ENCODE peak calls at places on chromosome 19, in seven cellular contexts. One of them, this sample, is unnamed.

GRCh38 chr19:58395979-58396627 is 647 bp downstream of the RNF225 start:
- DNase-seq in nephron progenitor cell: no peak
- DNase-seq in activated gamma-delta T cell treated with Interleukin-2 at 50 U/mL for 16 hours: no peak
- DNase-seq in pancreas: peak; percentile 38
- DNase-seq in NCI-H2081: no peak
- DNase-seq in activated effector memory CD4-positive, alpha-beta T cell treated with anti-CD3 and anti-CD28 coated beads, Interleukin-2, amount 50 U/mL, for 16 hours: no peak
- DNase-seq in ACHN: no peak
- DNase-seq in this sample: peak; percentile 41

GRCh38 chr19:28710278-28710677 is 502.7 kb downstream of the UQCRFS1 start:
- DNase-seq in ACHN: peak; percentile 68
- DNase-seq in activated effector memory CD4-positive, alpha-beta T cell treated with anti-CD3 and anti-CD28 coated beads, Interleukin-2, amount 50 U/mL, for 16 hours: no peak
- DNase-seq in pancreas: no peak
- DNase-seq in NCI-H2081: peak; percentile 25
- DNase-seq in activated gamma-delta T cell treated with Interleukin-2 at 50 U/mL for 16 hours: no peak
- DNase-seq in nephron progenitor cell: peak; percentile 21
- DNase-seq in this sample: peak; percentile 64

GRCh38 chr19:7787141-7787540 is 24.1 kb downstream of the CLEC4M start:
- DNase-seq in nephron progenitor cell: no peak
- DNase-seq in pancreas: peak; percentile 49
- DNase-seq in NCI-H2081: no peak
- DNase-seq in activated effector memory CD4-positive, alpha-beta T cell treated with anti-CD3 and anti-CD28 coated beads, Interleukin-2, amount 50 U/mL, for 16 hours: no peak
- DNase-seq in ACHN: no peak
- DNase-seq in activated gamma-delta T cell treated with Interleukin-2 at 50 U/mL for 16 hours: no peak
- DNase-seq in this sample: no peak

GRCh38 chr19:45569619-45570421 is 14.8 kb downstream of the OPA3 start:
- DNase-seq in ACHN: peak; percentile 46
- DNase-seq in activated gamma-delta T cell treated with Interleukin-2 at 50 U/mL for 16 hours: peak; percentile 47
- DNase-seq in nephron progenitor cell: peak; percentile 79
- DNase-seq in pancreas: peak; percentile 57
- DNase-seq in NCI-H2081: no peak
- DNase-seq in activated effector memory CD4-positive, alpha-beta T cell treated with anti-CD3 and anti-CD28 coated beads, Interleukin-2, amount 50 U/mL, for 16 hours: peak; percentile 84
- DNase-seq in this sample: peak; percentile 48

GRCh38 chr19:34259367-34259865 is 5.1 kb downstream of the GARRE1 start:
- DNase-seq in ACHN: peak; percentile 14
- DNase-seq in activated effector memory CD4-positive, alpha-beta T cell treated with anti-CD3 and anti-CD28 coated beads, Interleukin-2, amount 50 U/mL, for 16 hours: no peak
- DNase-seq in activated gamma-delta T cell treated with Interleukin-2 at 50 U/mL for 16 hours: no peak
- DNase-seq in nephron progenitor cell: no peak
- DNase-seq in pancreas: no peak
- DNase-seq in NCI-H2081: no peak
- DNase-seq in this sample: no peak

GRCh38 chr19:55488986-55489710 is 912 bp downstream of the SSC5D start:
- DNase-seq in pancreas: no peak
- DNase-seq in activated effector memory CD4-positive, alpha-beta T cell treated with anti-CD3 and anti-CD28 coated beads, Interleukin-2, amount 50 U/mL, for 16 hours: no peak
- DNase-seq in NCI-H2081: no peak
- DNase-seq in ACHN: no peak
- DNase-seq in activated gamma-delta T cell treated with Interleukin-2 at 50 U/mL for 16 hours: no peak
- DNase-seq in nephron progenitor cell: no peak
- DNase-seq in this sample: no peak

GRCh38 chr19:31270897-31271568 is 78.2 kb downstream of the TSHZ3 start:
- DNase-seq in nephron progenitor cell: peak; percentile 35
- DNase-seq in activated effector memory CD4-positive, alpha-beta T cell treated with anti-CD3 and anti-CD28 coated beads, Interleukin-2, amount 50 U/mL, for 16 hours: peak; percentile 34
- DNase-seq in ACHN: peak; percentile 4
- DNase-seq in activated gamma-delta T cell treated with Interleukin-2 at 50 U/mL for 16 hours: no peak
- DNase-seq in NCI-H2081: no peak
- DNase-seq in pancreas: no peak
- DNase-seq in this sample: no peak

GRCh38 chr19:48961051-48961649 is 4.0 kb upstream of the FTL start:
- DNase-seq in activated effector memory CD4-positive, alpha-beta T cell treated with anti-CD3 and anti-CD28 coated beads, Interleukin-2, amount 50 U/mL, for 16 hours: no peak
- DNase-seq in ACHN: no peak
- DNase-seq in activated gamma-delta T cell treated with Interleukin-2 at 50 U/mL for 16 hours: no peak
- DNase-seq in pancreas: peak; percentile 23
- DNase-seq in NCI-H2081: no peak
- DNase-seq in nephron progenitor cell: no peak
- DNase-seq in this sample: no peak

GRCh38 chr19:14407889-14408640 is 11.1 kb downstream of the DDX39A start:
- DNase-seq in pancreas: no peak
- DNase-seq in nephron progenitor cell: no peak
- DNase-seq in activated gamma-delta T cell treated with Interleukin-2 at 50 U/mL for 16 hours: peak; percentile 9
- DNase-seq in ACHN: no peak
- DNase-seq in activated effector memory CD4-positive, alpha-beta T cell treated with anti-CD3 and anti-CD28 coated beads, Interleukin-2, amount 50 U/mL, for 16 hours: peak; percentile 69
- DNase-seq in NCI-H2081: no peak
- DNase-seq in this sample: no peak

This sample was measured in hepatocyte.